ENCODE peak calls at places on chromosomes 1 and 21, in five cellular contexts. N, X, U, Q and R are unnamed samples.

GRCh38 chr1:212979340-212980122 is 29.2 kb downstream of the VASH2 start:
- DNase-seq in N (no peak), X (no peak), U (no peak), Q (no peak), R (no peak)

GRCh38 chr1:31897534-31898100 is 40.6 kb downstream of the PTP4A2 start:
- DNase-seq in N (no peak), X (no peak), U (no peak), Q (no peak), R (no peak)

GRCh38 chr1:107536266-107536665 is 395.4 kb downstream of the NTNG1 start:
- DNase-seq in N (no peak), X (no peak), U (no peak), Q (peak), R (no peak)

GRCh38 chr1:201222125-201222524 is 31.5 kb downstream of the IGFN1 start:
- DNase-seq in N (peak), X (no peak), U (no peak), Q (no peak), R (no peak)

GRCh38 chr1:25050165-25050564 is 120.1 kb upstream of the RUNX3 start:
- DNase-seq in N (no peak), X (no peak), U (no peak), Q (no peak), R (no peak)

GRCh38 chr1:234645964-234646363 is 36.0 kb upstream of the IRF2BP2 start:
- DNase-seq in N (no peak), X (no peak), U (no peak), Q (no peak), R (no peak)

GRCh38 chr1:228146761-228147693 is 2.7 kb upstream of the GJC2 start:
- DNase-seq in N (no peak), X (no peak), U (no peak), Q (no peak), R (no peak)

GRCh38 chr21:42252778-42253340 is 33.9 kb downstream of the ABCG1 start:
- DNase-seq in N (no peak), X (no peak), U (no peak), Q (no peak), R (no peak)

GRCh38 chr1:228845101-228845500 is 109.8 kb downstream of the RHOU start:
- DNase-seq in N (no peak), X (no peak), U (no peak), Q (no peak), R (no peak)

GRCh38 chr1:213905315-213905714 is 82.5 kb upstream of the PROX1 start:
- DNase-seq in N (no peak), X (no peak), U (peak), Q (no peak), R (no peak)

GRCh38 chr1:156750191-156750931 is 1.1 kb downstream of the HDGF start:
- DNase-seq in N (peak), X (peak), U (no peak), Q (peak), R (no peak)

GRCh38 chr1:67190410-67190809 is 24.2 kb downstream of the IL23R start:
- DNase-seq in N (no peak), X (no peak), U (no peak), Q (no peak), R (no peak)

GRCh38 chr21:35256468-35256988 is 207.4 kb upstream of the RUNX1 start:
- DNase-seq in N (no peak), X (peak), U (peak), Q (peak), R (no peak)

GRCh38 chr1:157110003-157110402 is 10.4 kb upstream of the ETV3L start:
- DNase-seq in N (no peak), X (peak), U (no peak), Q (no peak), R (no peak)

GRCh38 chr1:178121883-178122282 is 28.0 kb downstream of the RASAL2 start:
- DNase-seq in N (no peak), X (no peak), U (no peak), Q (peak), R (no peak)

DNA sequence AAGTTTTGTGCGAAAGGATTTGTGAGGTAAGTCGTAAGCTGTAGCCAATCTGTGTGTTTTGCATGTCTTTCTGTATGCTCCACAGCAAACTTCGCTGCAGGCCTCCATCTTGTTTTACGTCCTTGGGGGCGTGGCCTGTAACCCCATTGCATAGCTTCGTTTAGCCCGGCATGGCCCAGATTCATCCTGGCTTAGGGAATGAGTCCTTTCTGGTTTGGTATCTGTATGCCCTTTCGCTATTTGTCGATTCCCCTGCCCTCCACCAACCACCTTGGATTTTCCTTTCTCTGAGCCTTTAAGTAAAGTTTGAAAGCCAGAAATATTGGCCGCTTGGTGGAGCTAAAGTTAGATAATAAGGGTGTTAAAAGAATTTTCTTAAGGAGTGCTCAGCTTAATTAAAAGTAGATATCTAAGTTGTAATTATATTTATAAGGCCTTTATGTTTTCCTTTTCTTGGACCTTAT is 1.1 kb downstream of the THEM4 start:
- DNase-seq in N (no peak), X (no peak), U (no peak), Q (peak), R (no peak)
- TF ChIP-seq CTCF in N (no peak), X (peak), U (no peak), Q (peak), R (no peak)

DNA sequence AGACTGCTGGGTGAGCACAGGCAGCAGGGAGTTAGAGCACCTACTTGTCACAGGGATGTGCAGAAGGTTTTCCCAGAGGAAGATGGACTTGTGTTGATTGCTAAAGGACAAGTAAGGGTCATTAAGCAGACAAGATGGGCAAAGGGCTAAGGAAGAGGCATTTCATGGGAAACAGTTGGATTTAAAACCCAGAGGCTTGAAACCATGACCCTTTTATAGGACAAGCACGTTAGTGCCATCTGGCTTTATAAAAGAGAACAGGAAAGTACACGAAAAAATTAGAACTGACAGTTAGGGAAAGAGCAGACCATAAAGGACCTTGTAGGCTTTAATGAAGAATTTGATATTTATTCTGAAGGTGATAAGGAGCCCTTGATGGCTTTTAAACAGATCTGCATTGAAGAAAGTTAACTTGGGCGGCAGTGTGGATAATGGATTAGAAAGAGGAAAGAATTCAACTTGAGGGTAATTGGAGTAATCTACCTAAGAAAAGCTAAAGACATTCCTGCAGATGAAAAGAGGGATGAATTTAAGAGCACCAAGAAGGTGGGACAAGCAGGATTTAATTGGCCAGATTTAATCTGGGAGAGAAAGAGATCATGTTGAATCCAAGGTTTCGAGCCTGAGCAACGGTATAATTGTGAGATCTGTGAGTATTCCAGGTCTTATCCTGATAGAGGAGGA is 68.6 kb downstream of the ZC3H11B start:
- DNase-seq in N (no peak), X (no peak), U (no peak), Q (peak), R (no peak)
- TF ChIP-seq CTCF in N (no peak), X (no peak), U (peak), Q (peak), R (no peak)

GRCh38 chr1:211330282-211330936 is 3.8 kb downstream of the TRAF5 start:
- DNase-seq in N (no peak), X (no peak), U (no peak), Q (no peak), R (no peak)
- TF ChIP-seq CTCF in N (no peak), X (no peak), U (no peak), Q (no peak), R (no peak)

GRCh38 chr1:219837274-219837993 is 90.9 kb downstream of the SLC30A10 start:
- DNase-seq in N (no peak), X (no peak), U (no peak), Q (peak), R (no peak)

GRCh38 chr1:219833214-219833816 is 95.0 kb downstream of the SLC30A10 start:
- DNase-seq in N (no peak), X (no peak), U (no peak), Q (no peak), R (no peak)

GRCh38 chr1:219834247-219834917 is 94.0 kb downstream of the SLC30A10 start:
- DNase-seq in N (no peak), X (no peak), U (no peak), Q (no peak), R (no peak)

DNA sequence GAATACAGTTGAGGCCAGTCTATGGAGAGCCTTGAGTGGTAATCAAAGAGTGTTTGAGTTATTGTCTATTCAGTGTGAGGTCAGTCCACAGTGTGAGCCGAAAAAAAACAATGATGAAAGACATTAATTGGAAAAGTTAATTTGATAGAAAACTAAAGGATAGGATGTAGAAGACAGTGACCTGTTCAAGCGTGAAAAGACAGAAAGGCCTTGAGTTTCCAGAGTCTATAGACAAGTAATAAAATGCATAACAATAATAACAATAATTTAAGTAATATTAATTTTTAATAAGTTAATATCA is 90.4 kb downstream of the SLC30A10 start:
- DNase-seq in N (no peak), X (no peak), U (no peak), Q (no peak), R (no peak)
- TF ChIP-seq CTCF in N (no peak), X (no peak), U (no peak), Q (no peak), R (no peak)

DNA sequence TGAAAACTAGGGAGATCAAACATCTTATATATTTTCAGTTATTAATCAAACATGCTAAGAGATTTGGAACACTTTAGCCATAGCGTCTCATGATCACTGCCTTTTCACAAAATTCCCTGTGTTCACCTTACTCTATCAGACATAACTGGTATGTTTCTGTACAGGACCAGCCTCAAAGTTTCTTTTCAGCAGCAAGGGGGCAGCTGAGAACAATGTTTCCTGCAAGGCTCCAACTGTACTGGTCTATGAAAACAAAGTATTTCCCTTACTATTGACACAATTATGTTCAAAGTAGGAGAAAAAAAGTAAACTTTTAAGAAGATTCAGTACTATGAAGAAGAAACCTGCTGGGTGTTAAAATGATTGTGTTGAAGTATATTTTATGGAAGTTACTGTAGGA is 98.5 kb downstream of the ATF6 start:
- DNase-seq in N (no peak), X (no peak), U (no peak), Q (peak), R (no peak)
- TF ChIP-seq CTCF in N (peak), X (peak), U (peak), Q (peak), R (no peak)

DNA sequence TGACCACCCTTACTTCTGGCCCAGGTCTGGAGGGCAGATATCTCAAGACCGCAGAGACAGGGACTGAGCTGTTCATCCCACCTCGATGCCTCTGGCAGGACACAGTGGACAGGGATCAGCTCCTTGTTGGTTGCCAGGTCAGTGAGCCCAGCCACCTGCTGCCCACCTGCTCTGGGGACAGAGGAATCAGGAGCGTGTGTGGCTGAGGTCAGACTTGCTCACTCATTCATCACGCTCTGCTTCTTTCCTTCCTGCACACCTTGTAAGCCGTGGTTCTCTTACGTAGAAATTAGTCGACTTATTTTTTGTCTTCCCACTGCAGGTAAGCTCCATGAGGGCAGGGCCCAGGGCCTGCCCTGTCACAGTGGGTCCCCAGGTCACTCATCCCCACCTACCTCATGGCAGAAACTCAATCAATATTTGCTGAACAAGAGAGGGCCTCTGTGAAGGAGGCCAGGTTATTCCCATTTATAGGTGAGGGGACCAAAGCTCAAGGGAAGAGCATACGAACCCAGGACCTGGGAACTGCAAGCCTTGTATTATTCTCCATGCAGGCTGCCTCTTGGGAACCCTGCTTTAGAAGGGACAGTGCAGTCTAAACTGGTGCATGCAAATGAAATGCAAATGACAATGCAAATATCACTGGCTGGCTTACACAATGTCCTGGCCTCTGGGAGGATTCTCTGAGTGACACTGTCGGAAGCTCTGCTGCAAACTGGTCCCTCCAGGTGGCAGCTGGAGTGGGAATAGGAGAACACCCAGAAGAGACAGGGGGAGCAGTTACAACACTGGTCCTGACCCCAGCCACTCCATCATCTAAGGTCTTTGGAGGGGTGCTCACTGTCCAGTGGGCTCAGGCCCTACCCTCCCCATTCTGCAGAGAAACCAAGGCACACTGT is 58.4 kb upstream of the PAX7 start:
- DNase-seq in N (no peak), X (no peak), U (no peak), Q (no peak), R (no peak)
- TF ChIP-seq CTCF in N (no peak), X (no peak), U (no peak), Q (no peak), R (no peak)

GRCh38 chr1:53681647-53682368 is 57.2 kb downstream of the GLIS1 start:
- DNase-seq in N (peak), X (no peak), U (peak), Q (peak), R (peak)

GRCh38 chr1:53680868-53681267 is 58.1 kb downstream of the GLIS1 start:
- DNase-seq in N (no peak), X (no peak), U (no peak), Q (no peak), R (no peak)

GRCh38 chr1:53682881-53683280 is 56.1 kb downstream of the GLIS1 start:
- DNase-seq in N (no peak), X (no peak), U (no peak), Q (no peak), R (no peak)

GRCh38 chr1:53683986-53684740 is 54.8 kb downstream of the GLIS1 start:
- DNase-seq in N (no peak), X (no peak), U (no peak), Q (no peak), R (no peak)

DNA sequence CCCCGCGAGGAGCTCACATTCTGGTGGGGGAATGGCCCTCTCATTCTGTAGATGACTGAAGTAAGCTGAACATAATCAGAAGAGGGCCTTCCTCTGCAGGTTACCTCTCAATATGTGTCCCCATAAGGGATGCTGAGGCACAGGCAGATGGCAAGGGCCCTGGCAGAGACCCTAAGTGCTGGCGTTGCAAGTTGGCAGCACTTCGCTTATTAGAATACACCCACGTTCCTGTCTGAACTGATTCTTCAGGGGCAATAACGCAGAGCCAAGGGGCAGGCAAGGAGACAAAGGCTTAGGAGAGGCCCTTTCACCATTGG is 56.6 kb downstream of the GLIS1 start:
- DNase-seq in N (no peak), X (no peak), U (no peak), Q (no peak), R (no peak)
- TF ChIP-seq CTCF in N (no peak), X (no peak), U (no peak), Q (no peak), R (no peak)